ENCODE peak calls at places on chromosomes 7 and 10, in ten cellular contexts. T is prostate gland, P is left ventricle myocardium inferior, O is OCI-LY7, R is substantia nigra, A is testis, Y is ovary, B is A549, C is tibial artery, N is lower lobe of right lung. H is an unnamed sample.

GRCh38 chr10:19738440-19738839 is 77.8 kb upstream of the PLXDC2 start:
- DNase-seq in O (no peak), T (no peak), P (no peak), R (no peak), Y (no peak), A (no peak), N (no peak), C (no peak), B (no peak), H (no peak)

GRCh38 chr7:155951554-155952158 is 139.4 kb upstream of the SHH start:
- DNase-seq in N (no peak), B (peak; percentile 94), T (peak; percentile 60), R (no peak), C (no peak), P (no peak), Y (no peak), A (no peak), O (no peak), H (no peak)

GRCh38 chr7:130912910-130913720 is 179.1 kb upstream of the KLF14 start:
- DNase-seq in A (no peak), N (peak; percentile 72), T (no peak), B (peak; percentile 91), O (peak; percentile 78), Y (peak; percentile 59), R (no peak), C (peak; percentile 87), P (peak; percentile 49), H (peak; percentile 80)

GRCh38 chr10:24238527-24239247 is 29.7 kb downstream of the KIAA1217 start:
- DNase-seq in P (no peak), R (no peak), B (no peak), A (no peak), Y (no peak), O (no peak), N (no peak), C (no peak), T (peak; percentile 50), H (no peak)

GRCh38 chr10:132429281-132430230 is 32.6 kb downstream of the PWWP2B start:
- DNase-seq in N (no peak), C (no peak), B (no peak), Y (no peak), T (no peak), A (no peak), R (no peak), O (no peak), P (no peak), H (no peak)

GRCh38 chr10:121077331-121077730 is 226.2 kb downstream of the WDR11 start:
- DNase-seq in T (no peak), O (no peak), C (no peak), Y (no peak), P (peak; percentile 32), B (no peak), A (no peak), R (no peak), N (peak; percentile 56), H (peak; percentile 65)

GRCh38 chr10:26479766-26480492 is 41.8 kb downstream of the APBB1IP start:
- DNase-seq in C (no peak), R (no peak), B (no peak), T (no peak), A (no peak), Y (no peak), O (peak; percentile 78), N (no peak), P (no peak), H (no peak)

GRCh38 chr10:44333511-44333910 is 51.4 kb downstream of the CXCL12 start:
- DNase-seq in P (no peak), Y (no peak), B (no peak), A (no peak), N (no peak), C (no peak), T (no peak), O (no peak), R (no peak), H (no peak)

GRCh38 chr10:97685395-97685958 is 1.6 kb downstream of the AVPI1 start:
- DNase-seq in A (peak; percentile 36), R (no peak), C (no peak), B (peak; percentile 79), N (no peak), Y (peak; percentile 61), T (no peak), P (no peak), O (no peak), H (peak; percentile 96)

GRCh38 chr10:70952446-70952845 is 64.1 kb upstream of the PCBD1 start:
- DNase-seq in P (no peak), N (no peak), R (no peak), O (no peak), A (no peak), Y (no peak), T (no peak), B (no peak), C (no peak), H (peak; percentile 28)

GRCh38 chr7:157539521-157539920 is 202.7 kb downstream of the DNAJB6 start:
- DNase-seq in B (no peak), A (no peak), P (no peak), N (peak; percentile 17), R (no peak), O (no peak), T (no peak), C (no peak), Y (no peak), H (no peak)

GRCh38 chr7:144854839-144855424 is 19.1 kb upstream of the TPK1 start:
- DNase-seq in P (no peak), T (no peak), B (peak; percentile 52), O (peak; percentile 22), C (no peak), Y (no peak), N (no peak), R (no peak), A (no peak), H (peak; percentile 11)

GRCh38 chr10:72335394-72336258 is 19.1 kb downstream of the DNAJB12 start:
- DNase-seq in B (no peak), Y (peak; percentile 80), R (no peak), T (no peak), N (peak; percentile 43), C (peak; percentile 95), P (peak; percentile 74), O (peak; percentile 45), A (peak; percentile 87), H (peak; percentile 93)

GRCh38 chr7:99380032-99380822 is 5.7 kb downstream of the ARPC1B start:
- DNase-seq in Y (no peak), O (peak; percentile 82), C (no peak), T (no peak), B (no peak), R (no peak), P (no peak), A (peak; percentile 48), N (peak; percentile 67), H (no peak)

GRCh38 chr10:117373848-117374505 is 1.3 kb downstream of the PDZD8 start:
- DNase-seq in R (no peak), B (peak; percentile 43), T (peak; percentile 25), A (peak; percentile 39), O (peak; percentile 37), C (peak; percentile 78), N (peak; percentile 78), Y (peak; percentile 31), P (peak; percentile 53), H (peak; percentile 21)

GRCh38 chr10:24552346-24553016 is 171.2 kb downstream of the ARHGAP21 start:
- DNase-seq in N (peak; percentile 64), R (no peak), B (peak; percentile 58), A (peak; percentile 62), Y (no peak), C (no peak), T (peak; percentile 54), O (peak; percentile 61), P (no peak), H (peak; percentile 36)

GRCh38 chr7:101575168-101575567 is 53.9 kb downstream of the MYL10 start:
- DNase-seq in Y (no peak), O (peak; percentile 78), C (no peak), P (no peak), T (no peak), A (no peak), N (no peak), B (no peak), R (no peak), H (no peak)

GRCh38 chr10:5615263-5615820 is 51.1 kb downstream of the ASB13 start:
- DNase-seq in B (peak; percentile 69), P (no peak), T (no peak), Y (no peak), C (no peak), R (no peak), A (no peak), O (no peak), N (no peak), H (peak; percentile 69)

GRCh38 chr10:5618042-5618441 is 48.4 kb downstream of the ASB13 start:
- DNase-seq in R (no peak), Y (no peak), C (no peak), B (no peak), P (no peak), A (no peak), T (peak; percentile 35), O (no peak), N (no peak), H (no peak)

GRCh38 chr10:5617521-5617920 is 48.9 kb downstream of the ASB13 start:
- DNase-seq in T (no peak), C (no peak), O (no peak), R (no peak), N (no peak), B (no peak), P (no peak), Y (no peak), A (no peak), H (no peak)

GRCh38 chr10:5616046-5616445 is 50.3 kb downstream of the ASB13 start:
- DNase-seq in Y (no peak), C (no peak), B (no peak), T (no peak), R (no peak), A (no peak), N (no peak), P (no peak), O (no peak), H (no peak)

GRCh38 chr10:5616871-5617270 is 49.5 kb downstream of the ASB13 start:
- DNase-seq in Y (no peak), C (no peak), R (no peak), T (no peak), N (no peak), P (no peak), O (no peak), A (peak; percentile 51), B (no peak), H (no peak)
- H3K27ac ChIP-seq in Y (no peak overlapping the region), C (peak overlapping the region; percentile 88), R (no peak overlapping the region), T (no peak overlapping the region), N (no peak overlapping the region), P (no peak overlapping the region), O (no peak overlapping the region), A (no peak overlapping the region), B (no peak overlapping the region), H (no peak overlapping the region)

GRCh38 chr10:102796407-102797176 is 40.6 kb downstream of the CYP17A1 start:
- DNase-seq in C (peak; percentile 94), R (peak; percentile 33), O (peak; percentile 73), A (peak; percentile 91), P (peak; percentile 91), Y (peak; percentile 81), N (peak; percentile 81), B (no peak), T (peak; percentile 89), H (peak; percentile 52)
- H3K27ac ChIP-seq in C (peak overlapping the region; percentile 64), R (peak overlapping the region; percentile 60), O (peak overlapping the region; percentile 11), A (peak overlapping the region; percentile 64), P (peak overlapping the region; percentile 89), Y (no peak overlapping the region), N (peak overlapping the region; percentile 75), B (no peak overlapping the region), T (peak overlapping the region; percentile 86), H (no peak overlapping the region)

GRCh38 chr10:4057725-4058513 is 272.9 kb upstream of the KLF6 start:
- DNase-seq in Y (no peak), O (no peak), C (no peak), R (no peak), A (no peak), T (no peak), B (no peak), N (no peak), P (no peak), H (no peak)
- H3K27ac ChIP-seq in Y (no peak overlapping the region), O (no peak overlapping the region), C (peak overlapping the region; percentile 87), R (no peak overlapping the region), A (no peak overlapping the region), T (peak overlapping the region; percentile 42), B (peak overlapping the region; percentile 77), N (no peak overlapping the region), P (no peak overlapping the region), H (no peak overlapping the region)

GRCh38 chr7:77760809-77761453 is 37.3 kb downstream of the TMEM60 start:
- DNase-seq in R (no peak), O (peak; percentile 46), C (no peak), Y (no peak), N (no peak), B (no peak), P (no peak), T (no peak), A (no peak), H (no peak)
- H3K27ac ChIP-seq in R (no peak overlapping the region), O (peak overlapping the region; percentile 75), C (no peak overlapping the region), Y (no peak overlapping the region), N (no peak overlapping the region), B (peak overlapping the region; percentile 12), P (no peak overlapping the region), T (no peak overlapping the region), A (no peak overlapping the region), H (no peak overlapping the region)